ENCODE peak calls at places on chromosomes 2 and 18, in four cellular contexts. A is heart left ventricle, J is IMR-90, Q is gastrocnemius medialis. N is an unnamed sample.

GRCh38 chr2:137924019-137924418 is 40.3 kb upstream of the HNMT start:
- DNase-seq in J (no peak), Q (no peak), A (no peak), N (no peak)

GRCh38 chr2:98148968-98149697 is 62.2 kb downstream of the VWA3B start:
- DNase-seq in Q (no peak), J (peak; percentile 62), A (no peak), N (no peak)

GRCh38 chr18:67300498-67300897 is 216.0 kb downstream of the DSEL start:
- DNase-seq in J (no peak), Q (no peak), A (no peak), N (no peak)

GRCh38 chr2:174574657-174575056 is 22.9 kb downstream of the WIPF1 start:
- DNase-seq in J (peak; percentile 62), A (no peak), Q (no peak), N (no peak)

GRCh38 chr2:174235680-174236079 is 12.7 kb downstream of the OLA1 start:
- DNase-seq in Q (no peak), A (no peak), J (peak; percentile 31), N (no peak)

GRCh38 chr2:237059155-237059875 is 26.4 kb upstream of the COPS8 start:
- DNase-seq in Q (no peak), A (no peak), J (no peak), N (peak; percentile 83)

GRCh38 chr2:63871864-63872263 is 30.2 kb downstream of the UGP2 start:
- DNase-seq in A (no peak), J (peak; percentile 23), Q (no peak), N (no peak)

GRCh38 chr2:163665817-163666216 is 70.0 kb downstream of the FIGN start:
- DNase-seq in Q (no peak), A (no peak), J (peak; percentile 49), N (no peak)

GRCh38 chr2:35846-36245 is 10.5 kb downstream of the FAM110C start:
- DNase-seq in Q (no peak), A (no peak), J (no peak), N (no peak)

GRCh38 chr2:38443021-38443541 is 66.0 kb upstream of the ATL2 start:
- DNase-seq in Q (peak; percentile 26), A (peak; percentile 48), J (no peak), N (no peak)

GRCh38 chr18:47109049-47109448 is 41.3 kb downstream of the HDHD2 start:
- DNase-seq in A (no peak), Q (no peak), J (no peak), N (no peak)

GRCh38 chr18:36532394-36532793 is 234.9 kb downstream of the FHOD3 start:
- DNase-seq in Q (no peak), A (no peak), J (peak; percentile 69), N (no peak)

GRCh38 chr2:40403233-40403841 is 48.6 kb downstream of the SLC8A1 start:
- DNase-seq in Q (no peak), J (peak; percentile 91), A (no peak), N (no peak)

GRCh38 chr2:111190816-111191540 is 70.3 kb downstream of the BCL2L11 start:
- DNase-seq in J (no peak), Q (no peak), A (no peak), N (no peak)

GRCh38 chr2:108858894-108859293 is 72.3 kb downstream of the CCDC138 start:
- DNase-seq in A (no peak), J (peak; percentile 33), Q (no peak), N (no peak)

GRCh38 chr2:106575955-106576354 is 88.8 kb downstream of the CD8B2 start:
- DNase-seq in A (peak; percentile 40), Q (no peak), J (peak; percentile 56), N (no peak)

GRCh38 chr2:215002500-215002899 is 135.9 kb downstream of the ABCA12 start:
- DNase-seq in A (no peak), Q (no peak), J (peak; percentile 46), N (no peak)

GRCh38 chr2:240985881-240986786 is 12.3 kb upstream of the SNED1 start:
- DNase-seq in Q (peak; percentile 14), J (no peak), A (peak; percentile 23), N (no peak)

GRCh38 chr18:50816767-50817166 is 3.0 kb downstream of the MRO start:
- DNase-seq in J (no peak), Q (no peak), A (no peak), N (peak; percentile 29)

DNA sequence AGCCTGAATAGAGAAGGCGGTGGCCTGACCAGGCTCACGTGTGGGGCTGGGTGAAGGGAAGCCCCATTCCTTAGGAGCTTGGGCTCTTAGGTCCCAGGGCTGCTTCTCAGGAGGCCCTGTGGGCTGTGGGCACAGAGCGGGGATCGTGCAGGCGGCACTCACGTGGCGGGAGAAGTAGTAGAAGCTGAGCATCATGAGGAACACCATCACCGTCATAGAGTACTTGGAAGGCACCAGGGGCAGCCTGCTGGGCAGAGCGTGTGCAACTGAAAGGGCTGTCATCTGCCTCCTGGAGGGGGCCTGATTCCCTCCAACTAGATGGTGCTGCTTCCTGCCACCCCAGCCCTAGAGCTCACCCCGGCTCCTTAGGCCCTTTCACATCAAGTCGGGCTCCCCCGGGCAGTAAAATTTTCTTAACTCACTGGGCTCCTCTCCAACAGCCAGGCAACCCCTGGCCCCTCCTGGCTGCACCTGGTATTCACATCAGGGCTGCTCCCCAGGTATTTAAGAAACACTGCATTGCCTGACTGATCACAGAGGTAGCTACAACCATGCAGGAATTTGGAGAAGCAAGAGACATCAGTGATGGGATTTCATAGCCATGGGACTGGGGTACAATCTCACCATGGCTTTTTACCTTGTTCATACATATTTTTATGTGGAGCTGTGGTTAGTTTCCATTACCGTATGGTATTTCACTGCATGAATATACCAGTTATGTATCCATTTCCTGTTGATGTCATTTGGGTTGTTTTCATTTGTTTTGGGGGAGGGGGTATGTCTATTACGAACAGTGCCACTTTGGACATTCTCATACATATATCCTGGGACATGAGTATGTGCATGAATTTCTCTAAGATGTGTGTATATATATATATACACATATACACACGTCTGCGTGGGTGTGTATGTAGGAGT is 32.9 kb downstream of the CENPO start:
- DNase-seq in J (no peak), Q (no peak), A (no peak), N (no peak)
- TF ChIP-seq CTCF in J (no peak), Q (no peak), A (no peak), N (no peak)

GRCh38 chr2:119158563-119159347 is at the start of gene C1QL2:
- DNase-seq in J (no peak), A (no peak), Q (no peak), N (no peak)
- H3K4me3 ChIP-seq in J (no peak within 1 kb of the TSS), A (no peak within 1 kb of the TSS), Q (no peak within 1 kb of the TSS), N (no peak within 1 kb of the TSS)

GRCh38 chr2:79235135-79235534 is 75.6 kb upstream of the REG3A start:
- DNase-seq in Q (no peak), J (no peak), A (no peak), N (no peak)
- TF ChIP-seq CTCF in Q (no peak), J (peak; percentile 8), A (no peak), N (peak; percentile 30)

GRCh38 chr18:13642440-13642827 is 83.9 kb downstream of the FAM210A start:
- DNase-seq in Q (no peak), J (no peak), A (no peak), N (no peak)
- H3K4me3 ChIP-seq in Q (no peak overlapping the region), J (no peak overlapping the region), A (peak overlapping the region; percentile 59), N (no peak overlapping the region)

DNA sequence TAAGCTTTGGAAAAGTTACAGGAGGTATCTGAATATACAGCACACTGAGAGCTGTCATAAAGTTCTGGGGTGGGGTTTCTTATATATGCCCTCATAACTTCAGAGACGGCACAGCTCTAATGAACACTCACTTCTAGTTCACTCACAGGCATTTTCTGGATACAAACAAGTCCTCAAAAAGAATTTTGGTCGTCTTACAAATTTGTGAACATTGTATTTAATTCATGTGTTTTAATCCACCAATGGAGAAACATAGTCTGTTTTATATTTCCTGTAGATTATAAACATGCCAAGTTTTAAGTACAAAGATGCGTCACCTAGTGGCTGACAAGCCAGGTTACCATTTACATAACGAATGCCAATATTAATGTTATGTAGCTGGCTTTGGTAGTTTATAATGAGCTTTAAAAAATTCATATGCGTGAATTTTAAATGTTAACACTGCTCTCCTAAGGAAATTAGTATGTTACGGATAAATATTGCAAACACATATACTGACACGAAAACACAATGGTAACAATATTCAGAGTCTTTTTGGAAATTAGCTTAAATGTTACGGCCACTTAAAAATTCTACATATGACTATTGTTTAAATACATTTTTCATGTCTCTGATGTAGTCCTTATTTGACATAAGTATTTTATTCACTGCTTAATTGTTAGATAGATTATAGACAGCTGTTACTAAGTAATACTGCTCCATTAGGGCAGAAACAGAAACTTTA is 2.5 kb downstream of the COL3A1 start:
- DNase-seq in Q (no peak), A (no peak), J (peak; percentile 81), N (no peak)
- TF ChIP-seq CTCF in Q (peak; percentile 20), A (peak; percentile 18), J (peak; percentile 71), N (peak; percentile 9)

GRCh38 chr18:59219672-59220163 is at the start of gene GRP:
- DNase-seq in A (no peak), J (no peak), Q (no peak), N (no peak)
- H3K4me3 ChIP-seq in A (peak within 1 kb of the TSS; percentile 32), J (no peak within 1 kb of the TSS), Q (no peak within 1 kb of the TSS), N (no peak within 1 kb of the TSS)

DNA sequence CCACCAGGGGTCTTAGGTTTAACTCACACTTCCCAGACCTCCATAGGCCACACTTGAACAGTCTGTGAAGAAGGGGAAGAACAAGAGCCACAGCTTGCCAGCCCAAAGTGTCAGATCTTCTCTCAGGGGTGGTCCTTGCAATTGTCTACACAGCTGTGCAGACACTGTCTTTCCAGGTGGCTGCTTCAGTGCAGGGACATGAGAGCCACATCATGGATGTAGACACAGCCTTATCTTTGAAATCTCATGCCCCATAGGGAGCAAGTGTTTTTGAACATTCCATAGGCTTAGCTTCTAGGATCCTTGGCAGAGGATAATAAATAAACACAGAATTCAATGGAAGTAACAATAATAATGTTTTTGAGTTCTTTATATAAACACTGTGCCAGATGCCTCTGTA is 6.7 kb downstream of the ZNF407 start:
- DNase-seq in J (no peak), A (no peak), Q (no peak), N (no peak)
- TF ChIP-seq CTCF in J (no peak), A (no peak), Q (no peak), N (no peak)

GRCh38 chr18:23498877-23499570 is 4.3 kb upstream of the RMC1 start:
- DNase-seq in A (peak; percentile 76), J (peak; percentile 74), Q (peak; percentile 51), N (peak; percentile 48)

GRCh38 chr18:23501626-23502025 is 1.7 kb upstream of the RMC1 start:
- DNase-seq in J (no peak), Q (no peak), A (no peak), N (no peak)

GRCh38 chr18:23498062-23498582 is 5.2 kb upstream of the RMC1 start:
- DNase-seq in Q (no peak), J (no peak), A (no peak), N (no peak)

GRCh38 chr18:23502516-23503037 is 734 bp upstream of the RMC1 start:
- DNase-seq in J (no peak), A (no peak), Q (no peak), N (no peak)

DNA sequence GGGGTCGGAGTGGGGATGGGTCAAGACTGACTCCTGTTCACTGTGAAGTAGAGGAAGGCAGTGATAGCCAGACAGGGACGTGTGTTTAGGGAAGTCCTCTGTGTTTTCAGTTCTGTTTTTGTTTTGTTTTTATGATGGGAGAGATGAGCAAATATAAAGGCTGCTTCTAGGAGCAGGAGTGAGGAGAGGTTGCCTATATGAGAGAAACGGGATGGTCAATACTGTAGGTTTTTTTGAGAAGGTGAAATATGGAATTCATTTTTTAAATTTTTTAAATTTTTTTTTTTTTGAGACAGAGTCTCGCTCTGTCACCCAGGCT is 3.8 kb upstream of the RMC1 start:
- DNase-seq in J (no peak), A (no peak), Q (no peak), N (no peak)
- H3K4me3 ChIP-seq in J (no peak overlapping the region), A (no peak overlapping the region), Q (no peak overlapping the region), N (no peak overlapping the region)

N was measured in GM12864.